ENCODE peak calls at places on chromosome 19, in nine cellular contexts. X is neural progenitor cell, Q is endodermal cell, I is kidney, V is body of pancreas, P is lower lobe of right lung, D is NB4, U is heart right ventricle, R is cardiac muscle cell. H is an unnamed sample.
A peak's percentile ranks its signal among the peaks of the same experiment; 100 is the strongest.

GRCh38 chr19:15759962-15760565 is 22.3 kb downstream of the OR10H3 start:
- DNase-seq in R (no peak), Q (no peak), X (no peak), U (no peak), D (no peak), P (no peak), I (no peak), V (no peak), H (no peak)

GRCh38 chr19:56110515-56111448 is 10.3 kb downstream of the ZNF787 start:
- DNase-seq in R (peak; percentile 66), P (peak; percentile 74), Q (no peak), U (peak; percentile 65), X (peak; percentile 34), V (peak; percentile 80), I (peak; percentile 88), D (no peak), H (peak; percentile 59)

GRCh38 chr19:33501957-33502356 is 19.6 kb downstream of the PEPD start:
- DNase-seq in X (no peak), Q (no peak), D (no peak), I (peak; percentile 30), P (peak; percentile 12), U (no peak), R (no peak), V (no peak), H (no peak)

GRCh38 chr19:58582985-58583384 is 9.8 kb upstream of the MZF1 start:
- DNase-seq in V (no peak), D (no peak), Q (peak; percentile 16), P (no peak), U (no peak), I (peak; percentile 65), X (no peak), R (no peak), H (no peak)

GRCh38 chr19:46390121-46390858 is 23.1 kb downstream of the CCDC8 start:
- DNase-seq in R (no peak), U (no peak), P (peak; percentile 30), V (no peak), Q (peak; percentile 47), D (no peak), X (no peak), I (peak; percentile 58), H (no peak)

GRCh38 chr19:32916969-32917611 is 47.5 kb upstream of the SLC7A9 start:
- DNase-seq in Q (no peak), U (no peak), I (no peak), D (no peak), R (no peak), V (no peak), X (no peak), P (no peak), H (peak; percentile 16)

GRCh38 chr19:28640506-28640905 is 572.4 kb downstream of the UQCRFS1 start:
- DNase-seq in U (no peak), R (no peak), V (no peak), Q (no peak), P (no peak), D (no peak), I (no peak), X (no peak), H (no peak)

GRCh38 chr19:45528149-45528743 is 21.0 kb downstream of the VASP start:
- DNase-seq in X (peak; percentile 73), P (no peak), U (no peak), Q (peak; percentile 87), R (no peak), V (peak; percentile 62), D (no peak), I (peak; percentile 78), H (peak; percentile 75)

GRCh38 chr19:38684078-38684861 is 36.8 kb downstream of the ACTN4 start:
- DNase-seq in X (no peak), P (peak; percentile 80), U (peak; percentile 55), Q (peak; percentile 78), I (peak; percentile 89), V (peak; percentile 63), R (no peak), D (peak; percentile 88), H (peak; percentile 94)

GRCh38 chr19:57026476-57026875 is 93.3 kb upstream of the USP29 start:
- DNase-seq in X (no peak), I (no peak), V (no peak), Q (no peak), P (no peak), R (no peak), D (no peak), U (no peak), H (no peak)

GRCh38 chr19:23071087-23071511 is 45.7 kb upstream of the ZNF730 start:
- DNase-seq in D (peak; percentile 51), X (no peak), V (no peak), R (no peak), U (peak; percentile 37), I (no peak), P (no peak), Q (no peak), H (peak; percentile 7)

GRCh38 chr19:5397804-5398692 is 57.2 kb upstream of the ZNRF4 start:
- DNase-seq in D (no peak), X (peak; percentile 96), R (peak; percentile 64), I (no peak), V (no peak), U (no peak), P (no peak), Q (peak; percentile 86), H (no peak)

GRCh38 chr19:53626941-53627340 is 4.9 kb upstream of the DPRX start:
- DNase-seq in R (no peak), D (no peak), V (no peak), I (no peak), U (no peak), P (no peak), X (no peak), Q (no peak), H (no peak)

GRCh38 chr19:58305932-58306323 is 751 bp downstream of the ERVK3-1 start:
- DNase-seq in X (no peak), U (no peak), R (no peak), Q (no peak), D (peak; percentile 36), V (no peak), P (no peak), I (no peak), H (peak; percentile 14)

GRCh38 chr19:56294557-56294956 is 20.1 kb downstream of the ZSCAN5A start:
- DNase-seq in P (no peak), D (no peak), I (no peak), Q (no peak), V (no peak), X (peak; percentile 28), U (no peak), R (no peak), H (peak; percentile 33)

GRCh38 chr19:47112166-47112663 is 1.4 kb downstream of the ZC3H4 start:
- DNase-seq in V (peak; percentile 88), U (peak; percentile 92), Q (peak; percentile 91), P (peak; percentile 93), X (peak; percentile 91), D (peak; percentile 100), I (peak; percentile 97), R (peak; percentile 85), H (peak; percentile 86)

GRCh38 chr19:9139609-9140158 is 513 bp upstream of the ZNF317 start:
- DNase-seq in Q (no peak), P (no peak), I (no peak), U (no peak), D (peak; percentile 36), V (no peak), X (no peak), R (no peak), H (peak; percentile 17)

GRCh38 chr19:28586501-28586900 is 626.5 kb downstream of the UQCRFS1 start:
- DNase-seq in U (no peak), P (no peak), X (no peak), V (no peak), R (peak; percentile 1), I (no peak), Q (no peak), D (no peak), H (no peak)

GRCh38 chr19:3644351-3645066 is 17.9 kb upstream of the CACTIN start:
- DNase-seq in R (no peak), D (no peak), P (no peak), I (no peak), Q (no peak), V (no peak), U (no peak), X (no peak), H (peak; percentile 55)

GRCh38 chr19:38381138-38381537 is 6.7 kb downstream of the GGN start:
- DNase-seq in Q (no peak), V (no peak), P (no peak), U (no peak), X (no peak), I (no peak), R (no peak), D (no peak), H (no peak)

GRCh38 chr19:23887642-23888041 is 27.0 kb upstream of the ZNF726 start:
- DNase-seq in V (no peak), R (no peak), P (no peak), U (no peak), X (no peak), D (no peak), I (no peak), Q (no peak), H (no peak)

DNA sequence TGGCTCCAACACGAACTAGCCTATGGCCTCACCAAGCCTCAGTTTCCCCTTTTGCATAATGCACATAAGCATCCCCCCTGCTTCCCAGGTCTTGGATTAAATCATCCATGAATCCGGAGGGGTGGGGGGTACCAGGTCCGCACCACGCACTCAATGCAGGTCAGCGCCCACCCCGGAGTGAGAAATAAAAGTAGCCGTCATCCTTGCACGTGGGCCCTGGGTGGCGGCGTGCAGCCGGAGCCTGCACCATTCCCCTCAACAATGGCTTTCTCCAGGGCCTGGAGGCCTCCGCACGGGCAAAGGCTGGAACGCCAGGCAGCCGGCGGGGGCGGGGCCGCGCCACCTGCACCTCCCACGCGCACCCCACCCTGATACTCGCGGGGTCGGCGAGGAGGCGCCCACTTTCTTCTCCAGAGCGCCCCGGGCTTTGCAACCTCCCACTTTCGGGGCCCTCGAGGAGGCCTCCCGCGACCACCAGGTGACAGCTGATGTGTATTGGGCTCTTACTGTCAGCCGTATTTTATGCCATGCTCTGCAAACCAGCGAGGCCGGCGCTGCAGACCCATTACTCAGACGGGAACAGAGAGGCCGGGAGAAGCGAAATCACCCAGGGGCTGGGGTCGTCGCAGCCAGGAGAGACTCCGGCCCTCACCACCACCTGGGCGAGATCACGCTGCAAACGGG is 767 bp upstream of the GADD45B start:
- DNase-seq in I (peak; percentile 88), Q (peak; percentile 87), X (peak; percentile 65), D (peak; percentile 65), U (peak; percentile 62), P (peak; percentile 69), R (peak; percentile 61), V (peak; percentile 61), H (peak; percentile 62)
- TF ChIP-seq CTCF in I (no peak), Q (no peak), X (no peak), D (no peak), U (no peak), P (no peak), R (no peak), V (no peak), H (no peak)

GRCh38 chr19:35006342-35006998 is 6.3 kb downstream of the GRAMD1A start:
- DNase-seq in Q (no peak), P (peak; percentile 76), I (no peak), X (no peak), V (peak; percentile 91), U (no peak), D (no peak), R (no peak), H (peak; percentile 42)
- H3K4me3 ChIP-seq in Q (no peak overlapping the region), P (no peak overlapping the region), I (no peak overlapping the region), X (no peak overlapping the region), V (no peak overlapping the region), U (no peak overlapping the region), D (no peak overlapping the region), R (no peak overlapping the region), H (no peak overlapping the region)

GRCh38 chr19:1364070-1364719 is 19.5 kb upstream of the NDUFS7 start:
- DNase-seq in P (no peak), R (no peak), Q (no peak), I (no peak), V (no peak), X (no peak), D (no peak), U (no peak), H (peak; percentile 19)
- TF ChIP-seq CTCF in P (no peak), R (no peak), Q (peak; percentile 61), I (no peak), V (peak; percentile 17), X (peak; percentile 21), D (no peak), U (no peak), H (peak; percentile 29)

GRCh38 chr19:14082675-14082960 is 3.0 kb downstream of the C19orf67 start:
- DNase-seq in P (no peak), V (no peak), R (no peak), U (no peak), I (no peak), D (no peak), X (no peak), Q (no peak), H (no peak)
- H3K4me3 ChIP-seq in P (no peak overlapping the region), V (no peak overlapping the region), R (no peak overlapping the region), U (peak overlapping the region; percentile 78), I (peak overlapping the region; percentile 85), D (no peak overlapping the region), X (no peak overlapping the region), Q (no peak overlapping the region), H (no peak overlapping the region)